ENCODE peak calls at places on chromosome 13, in seven cellular contexts. M is transverse colon; Y is ascending aorta; F is ureter; J is A549; G is DND-41; Q is activated CD4-positive, alpha-beta T cell treated with anti-CD3 and anti-CD28 coated beads, Interleukin-2, amount 50 U/mL, for 1 hour. O is an unnamed sample.
A peak's percentile ranks its signal among the peaks of the same experiment; 100 is the strongest.

GRCh38 chr13:38941353-38941945 is 49.2 kb downstream of the STOML3 start:
- DNase-seq in Y (no peak), G (no peak), M (no peak), Q (no peak), J (no peak), F (no peak), O (no peak)

GRCh38 chr13:46614582-46614981 is 61.6 kb downstream of the LRCH1 start:
- DNase-seq in Y (no peak), F (no peak), J (peak; percentile 61), Q (no peak), M (no peak), G (no peak), O (no peak)

GRCh38 chr13:70668293-70668692 is 560.0 kb upstream of the KLHL1 start:
- DNase-seq in F (no peak), Y (no peak), J (no peak), Q (no peak), M (no peak), G (no peak), O (no peak)

GRCh38 chr13:96822900-96823299 is 171.4 kb downstream of the OXGR1 start:
- DNase-seq in G (no peak), M (peak; percentile 25), F (no peak), Q (no peak), Y (no peak), J (peak; percentile 40), O (peak; percentile 70)

GRCh38 chr13:51416107-51416506 is 36.7 kb downstream of the INTS6 start:
- DNase-seq in Q (no peak), J (no peak), M (no peak), G (no peak), Y (no peak), F (no peak), O (no peak)

GRCh38 chr13:45875951-45876350 is 24.4 kb upstream of the SIAH3 start:
- DNase-seq in Q (no peak), F (no peak), J (no peak), G (no peak), M (no peak), Y (no peak), O (no peak)

GRCh38 chr13:71290963-71291937 is 575.8 kb downstream of the DACH1 start:
- DNase-seq in G (peak; percentile 62), Q (peak; percentile 22), J (peak; percentile 73), Y (peak; percentile 66), F (peak; percentile 43), M (peak; percentile 19), O (peak; percentile 47)

GRCh38 chr13:86922936-86923335 is 748.2 kb upstream of the SLITRK5 start:
- DNase-seq in G (no peak), M (no peak), Y (no peak), Q (no peak), F (no peak), J (peak; percentile 3), O (no peak)

GRCh38 chr13:29422015-29422414 is 173.5 kb downstream of the SLC7A1 start:
- DNase-seq in G (no peak), F (no peak), M (no peak), J (no peak), Y (no peak), Q (no peak), O (no peak)

GRCh38 chr13:48125794-48126228 is 30.9 kb upstream of the MED4 start:
- DNase-seq in F (no peak), G (no peak), M (no peak), Q (no peak), Y (no peak), J (no peak), O (no peak)

GRCh38 chr13:55229906-55230569 is 1910.7 kb upstream of the PRR20A start:
- DNase-seq in F (no peak), G (no peak), Q (no peak), Y (no peak), M (no peak), J (no peak), O (no peak)

O was measured in Karpas-422.